ENCODE peak calls at places on chromosomes 3 and 15, in seven cellular contexts. Y is stomach, K is HCT116, W is B cell, H is thoracic aorta, L is spleen, O is Peyer's patch. B is an unnamed sample.

GRCh38 chr15:75830910-75831805 is 12.1 kb upstream of the UBE2Q2 start:
- DNase-seq in O (no peak), K (no peak), W (no peak), L (no peak), H (no peak), Y (no peak), B (no peak)

GRCh38 chr3:195467641-195468390 is 25.0 kb upstream of the ACAP2 start:
- DNase-seq in K (no peak), H (no peak), W (no peak), L (no peak), O (no peak), Y (no peak), B (no peak)

GRCh38 chr3:157493627-157494550 is 9.3 kb downstream of the VEPH1 start:
- DNase-seq in W (no peak), L (no peak), K (peak; percentile 44), O (no peak), H (no peak), Y (no peak), B (no peak)

GRCh38 chr3:72580910-72581309 is 267.3 kb downstream of the SHQ1 start:
- DNase-seq in Y (no peak), L (no peak), K (no peak), W (no peak), H (no peak), O (no peak), B (no peak)

GRCh38 chr15:88894348-88894818 is 961 bp downstream of the HAPLN3 start:
- DNase-seq in O (peak; percentile 77), W (peak; percentile 79), K (no peak), L (peak; percentile 91), H (no peak), Y (peak; percentile 76), B (peak; percentile 73)

GRCh38 chr3:67692621-67693020 is 38.2 kb upstream of the SUCLG2 start:
- DNase-seq in H (no peak), K (no peak), O (no peak), Y (no peak), L (no peak), W (no peak), B (no peak)

GRCh38 chr15:50883903-50884302 is 24.6 kb upstream of the AP4E1 start:
- DNase-seq in Y (no peak), L (no peak), K (no peak), H (no peak), O (no peak), W (no peak), B (no peak)

GRCh38 chr15:47673343-47673761 is 44.0 kb upstream of the SEMA6D start:
- DNase-seq in Y (no peak), H (no peak), L (no peak), W (no peak), O (no peak), K (no peak), B (no peak)

GRCh38 chr3:49750056-49750455 is 26.3 kb upstream of the GMPPB start:
- DNase-seq in H (no peak), Y (no peak), K (no peak), O (no peak), W (no peak), L (no peak), B (no peak)

GRCh38 chr15:68187559-68187958 is 17.6 kb downstream of the CALML4 start:
- DNase-seq in K (no peak), W (no peak), Y (peak; percentile 68), O (peak; percentile 49), H (no peak), L (no peak), B (no peak)

GRCh38 chr3:101521251-101521701 is 8.3 kb upstream of the SENP7 start:
- DNase-seq in L (no peak), K (no peak), H (no peak), Y (no peak), W (no peak), O (no peak), B (no peak)

GRCh38 chr15:65355173-65355982 is 22.4 kb downstream of the IGDCC3 start:
- DNase-seq in Y (no peak), W (no peak), L (peak; percentile 18), O (no peak), K (no peak), H (no peak), B (no peak)

GRCh38 chr3:129280183-129280582 is 1.5 kb downstream of the HMCES start:
- DNase-seq in O (no peak), Y (no peak), W (no peak), L (no peak), K (no peak), H (no peak), B (no peak)

GRCh38 chr3:194137314-194138097 is 1.6 kb downstream of the HES1 start:
- DNase-seq in Y (peak; percentile 77), L (peak; percentile 94), K (no peak), W (peak; percentile 89), O (peak; percentile 84), H (peak; percentile 41), B (peak; percentile 73)

GRCh38 chr15:98216166-98216565 is 255.7 kb downstream of the ARRDC4 start:
- DNase-seq in W (no peak), K (no peak), O (no peak), H (no peak), L (no peak), Y (no peak), B (no peak)

GRCh38 chr3:100413619-100414018 is 12.3 kb downstream of the LNP1 start:
- DNase-seq in H (no peak), L (no peak), Y (no peak), W (no peak), O (no peak), K (no peak), B (no peak)

GRCh38 chr3:106688463-106688862 is 688.8 kb upstream of the CCDC54 start:
- DNase-seq in K (no peak), Y (no peak), L (no peak), O (no peak), W (no peak), H (no peak), B (no peak)

GRCh38 chr3:163785693-163786092 is 1292.6 kb downstream of the SI start:
- DNase-seq in Y (no peak), L (no peak), W (no peak), H (no peak), O (no peak), K (peak; percentile 22), B (no peak)
- TF ChIP-seq CTCF in Y (no peak), L (no peak), W (no peak), H (no peak), O (no peak), K (peak; percentile 75), B (no peak)

DNA sequence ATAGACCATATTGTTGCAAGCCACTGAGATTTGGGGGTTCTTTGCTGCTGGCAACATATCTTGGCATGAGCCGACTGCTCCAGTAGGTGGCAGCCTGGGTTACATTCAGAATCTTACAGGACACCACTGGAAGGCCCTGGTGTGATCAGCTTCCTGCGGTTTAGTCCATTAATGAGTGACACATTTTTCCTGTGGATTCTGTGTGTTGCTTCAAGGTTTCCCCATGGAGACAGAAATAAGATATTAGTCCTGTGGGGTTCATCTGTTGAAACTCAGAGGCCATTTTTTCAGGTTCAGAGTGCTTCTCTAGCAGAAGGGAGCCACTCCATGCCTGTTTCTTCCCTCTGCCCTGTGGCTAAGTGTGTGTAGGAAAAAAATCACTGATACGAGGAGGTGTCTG is 116.2 kb downstream of the MFSD1 start:
- DNase-seq in Y (peak; percentile 46), H (no peak), L (no peak), O (no peak), K (peak; percentile 52), W (peak; percentile 11), B (no peak)
- TF ChIP-seq CTCF in Y (peak; percentile 28), H (no peak), L (no peak), O (no peak), K (peak; percentile 84), W (peak; percentile 29), B (no peak)

DNA sequence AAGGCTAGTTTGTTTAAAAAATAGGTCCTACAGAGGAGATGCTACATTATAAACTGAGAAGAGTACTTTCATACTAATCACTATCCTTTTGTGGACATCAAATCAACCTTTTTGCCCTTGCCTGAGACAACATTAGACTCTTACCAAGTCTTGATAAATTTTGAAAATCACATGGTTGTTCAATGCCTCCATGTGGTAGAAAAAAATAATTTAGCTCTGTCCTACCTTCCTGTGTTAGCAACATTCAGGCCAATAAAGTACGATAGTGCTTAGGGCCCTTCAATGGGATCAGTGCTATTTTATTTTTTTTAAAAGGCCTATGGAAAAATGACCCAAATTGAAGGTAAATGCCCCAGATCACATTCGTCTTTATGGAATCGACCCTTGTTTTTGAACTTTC is 5.0 kb upstream of the UBE2E1 start:
- DNase-seq in Y (no peak), H (no peak), L (no peak), W (no peak), K (peak; percentile 10), O (no peak), B (no peak)
- TF ChIP-seq CTCF in Y (no peak), H (peak; percentile 12), L (peak; percentile 23), W (no peak), K (peak; percentile 26), O (no peak), B (no peak)

GRCh38 chr3:169772951-169773816 is at the start of gene MYNN:
- DNase-seq in L (peak; percentile 98), W (peak; percentile 94), H (peak; percentile 74), Y (peak; percentile 94), O (peak; percentile 96), K (peak; percentile 73), B (peak; percentile 91)
- TF ChIP-seq CTCF in L (peak; percentile 10), W (no peak), H (no peak), Y (no peak), O (no peak), K (no peak), B (no peak)

DNA sequence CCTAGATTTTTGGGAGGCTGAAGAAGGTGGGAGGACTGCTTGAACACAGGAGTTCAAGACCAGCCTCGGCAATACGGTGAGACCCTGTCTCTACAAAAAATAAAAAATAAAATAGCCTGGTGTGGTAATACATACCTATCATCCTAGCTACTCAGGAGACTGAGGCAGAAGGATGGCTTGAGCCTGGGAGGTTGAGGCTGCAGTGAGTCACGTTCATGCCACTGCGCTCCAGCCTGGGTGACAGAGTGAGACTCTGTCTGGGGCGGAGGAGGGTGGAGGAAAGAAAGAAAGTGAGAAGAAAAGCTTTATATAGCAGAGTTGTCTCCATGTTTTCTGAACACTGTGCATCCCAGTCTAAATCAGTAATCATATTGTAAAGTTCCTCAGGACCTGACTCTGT is 301.4 kb upstream of the CNTN6 start:
- DNase-seq in H (no peak), O (no peak), Y (no peak), L (no peak), W (no peak), K (no peak), B (no peak)
- TF ChIP-seq CTCF in H (no peak), O (no peak), Y (no peak), L (no peak), W (no peak), K (no peak), B (no peak)

DNA sequence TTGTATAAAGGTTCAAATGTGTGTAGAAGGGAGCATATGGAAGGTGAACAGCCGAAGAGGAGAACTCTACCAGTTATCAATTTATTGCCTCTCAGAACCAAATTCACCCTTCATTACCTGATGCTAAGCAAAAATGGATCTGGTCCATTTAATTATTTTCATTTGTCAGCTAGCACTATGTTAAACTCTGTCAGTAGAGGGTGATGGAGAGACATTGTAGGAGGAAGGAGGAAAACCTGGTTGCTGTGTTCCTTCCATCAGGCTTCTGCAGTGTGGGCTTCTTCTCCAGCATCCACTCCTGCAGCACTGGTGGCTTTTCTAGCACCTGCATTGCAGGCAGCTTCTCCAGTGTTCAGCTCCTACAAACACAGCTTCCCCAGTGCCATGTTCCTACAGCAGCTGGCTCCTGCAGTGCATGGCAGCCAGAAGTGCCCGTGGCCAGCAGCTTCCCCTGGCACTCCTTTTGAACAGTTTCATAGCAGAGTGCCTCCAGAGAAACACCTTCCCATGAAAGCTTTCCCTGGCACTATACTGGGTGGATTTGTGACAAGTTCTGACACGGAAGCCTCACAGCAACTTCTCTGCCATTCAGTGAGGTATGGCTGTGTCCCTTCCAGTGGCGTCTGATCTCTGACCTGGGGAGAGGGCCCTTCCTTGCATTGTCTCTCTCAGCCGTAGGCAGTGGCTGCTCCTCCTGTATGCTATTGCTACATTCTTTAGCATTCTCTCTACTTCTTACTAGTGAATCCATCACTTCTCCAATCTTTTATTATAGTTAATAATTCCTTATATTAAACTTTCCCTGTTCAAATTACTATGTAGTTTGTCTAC is 14.6 kb upstream of the IL17RD start:
- DNase-seq in K (no peak), W (no peak), Y (no peak), O (no peak), L (no peak), H (no peak), B (no peak)
- TF ChIP-seq CTCF in K (peak; percentile 52), W (peak; percentile 49), Y (no peak), O (no peak), L (no peak), H (no peak), B (no peak)